ENCODE peak calls at places on chromosomes 3 and 15, in seven cellular contexts. R, M, W, L, Q, P and I are unnamed samples.

GRCh38 chr15:41564286-41564959 is 5.4 kb downstream of the TYRO3 start:
- DNase-seq in M (peak), Q (no peak), L (peak), P (no peak), R (peak), W (peak), I (no peak)

GRCh38 chr15:99029358-99029871 is 21.8 kb upstream of the PGPEP1L start:
- DNase-seq in Q (peak), R (peak), M (no peak), W (no peak), L (no peak), P (no peak), I (peak)

GRCh38 chr3:61637088-61638051 is 76.0 kb downstream of the PTPRG start:
- DNase-seq in Q (peak), R (peak), P (peak), W (no peak), L (peak), M (no peak), I (no peak)

GRCh38 chr3:17678116-17678741 is 64.2 kb downstream of the TBC1D5 start:
- DNase-seq in Q (peak), L (no peak), P (no peak), R (no peak), W (no peak), M (no peak), I (no peak)

GRCh38 chr15:101451192-101451799 is 38.2 kb downstream of the PCSK6 start:
- DNase-seq in R (peak), P (no peak), L (peak), Q (peak), W (no peak), M (no peak), I (no peak)

GRCh38 chr15:63238796-63239195 is 38.6 kb upstream of the APH1B start:
- DNase-seq in P (peak), R (no peak), L (no peak), Q (peak), W (no peak), M (no peak), I (peak)

GRCh38 chr3:42376397-42376798 is 34.0 kb downstream of the LYZL4 start:
- DNase-seq in M (no peak), R (peak), L (no peak), Q (peak), W (no peak), P (no peak), I (peak)

GRCh38 chr15:75606711-75607684 is 18.5 kb downstream of the SNUPN start:
- DNase-seq in P (no peak), R (no peak), M (no peak), Q (peak), W (no peak), L (no peak), I (no peak)

GRCh38 chr3:182325213-182325941 is 467.9 kb upstream of the ATP11B start:
- DNase-seq in W (no peak), L (no peak), M (no peak), Q (no peak), R (no peak), P (peak), I (peak)

GRCh38 chr3:187558990-187559389 is 111.2 kb downstream of the SST start:
- DNase-seq in R (no peak), Q (no peak), M (no peak), P (no peak), L (no peak), W (no peak), I (no peak)

GRCh38 chr3:43709022-43709421 is 18.3 kb downstream of the ABHD5 start:
- DNase-seq in P (no peak), L (no peak), Q (peak), W (no peak), M (no peak), R (no peak), I (peak)

GRCh38 chr15:52331490-52332240 is 36.1 kb upstream of the MYO5C start:
- DNase-seq in Q (peak), P (peak), W (peak), R (peak), L (peak), M (no peak), I (peak)
- TF ChIP-seq EZH2phosphoT487 in Q (no peak), P (no peak), W (no peak), R (no peak), L (no peak), M (no peak), I (no peak)

GRCh38 chr15:66233487-66234415 is 19.8 kb downstream of the MEGF11 start:
- DNase-seq in R (no peak), W (peak), L (no peak), Q (peak), P (no peak), M (peak), I (no peak)
- TF ChIP-seq EZH2phosphoT487 in R (no peak), W (no peak), L (no peak), Q (no peak), P (no peak), M (no peak), I (no peak)

DNA sequence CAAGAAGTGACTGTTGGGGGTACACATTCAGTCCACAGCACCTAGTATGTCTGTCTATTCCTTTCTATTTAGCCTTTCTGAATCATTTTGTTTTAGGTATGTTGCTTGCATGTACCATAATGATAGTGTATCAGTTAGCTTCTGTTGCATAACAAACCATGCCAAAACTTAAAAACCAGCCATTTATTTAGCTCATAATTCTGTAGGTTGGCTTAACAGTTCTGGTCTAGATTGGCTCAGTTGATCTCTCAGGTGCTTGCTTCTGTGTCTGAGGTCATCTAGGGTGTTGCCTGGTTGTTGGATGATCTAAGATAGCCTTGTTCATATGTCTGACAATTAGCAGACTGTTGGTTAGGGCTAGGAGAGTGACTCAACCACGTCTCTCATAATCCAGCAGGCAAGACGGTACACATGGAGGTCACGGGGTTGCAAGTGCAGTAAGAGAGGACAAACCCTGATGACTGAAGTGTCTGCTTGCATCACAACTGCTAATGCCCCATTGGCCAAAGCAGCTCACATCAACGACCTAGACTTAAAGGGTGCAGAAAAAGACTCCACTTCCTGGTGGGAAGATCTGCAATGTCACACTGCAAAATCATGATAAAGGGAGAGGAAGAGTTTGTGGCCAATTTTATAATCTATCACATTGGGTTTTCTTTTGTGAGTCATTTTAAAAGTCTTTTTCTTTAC is 6.8 kb upstream of the PDCD6IP start:
- DNase-seq in L (no peak), W (no peak), M (no peak), R (peak), P (no peak), Q (peak), I (peak)
- TF ChIP-seq EZH2phosphoT487 in L (no peak), W (no peak), M (no peak), R (no peak), P (no peak), Q (no peak), I (no peak)

DNA sequence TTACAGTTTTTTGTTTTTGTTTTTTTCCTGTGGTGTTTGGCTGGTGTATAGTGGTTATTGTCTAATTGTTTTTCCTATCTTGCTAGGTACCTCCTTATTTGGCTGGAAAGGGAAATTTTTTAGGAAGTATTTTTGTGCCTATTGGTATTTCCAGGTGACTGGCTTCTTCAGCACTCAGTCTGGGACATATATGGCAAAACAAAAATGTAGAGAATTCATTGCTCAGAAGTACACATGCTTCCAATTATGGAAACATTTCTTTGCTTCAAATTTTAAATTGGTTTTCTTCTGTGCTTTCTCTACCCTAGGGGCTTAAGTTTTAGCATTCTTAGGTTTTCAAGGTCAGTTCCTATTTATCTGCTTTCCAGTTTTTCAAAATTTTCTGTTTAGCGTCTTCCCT is 231.8 kb upstream of the DPPA4 start:
- DNase-seq in L (no peak), R (no peak), P (no peak), W (no peak), Q (no peak), M (no peak), I (no peak)
- TF ChIP-seq EZH2phosphoT487 in L (no peak), R (no peak), P (no peak), W (no peak), Q (no peak), M (no peak), I (no peak)

DNA sequence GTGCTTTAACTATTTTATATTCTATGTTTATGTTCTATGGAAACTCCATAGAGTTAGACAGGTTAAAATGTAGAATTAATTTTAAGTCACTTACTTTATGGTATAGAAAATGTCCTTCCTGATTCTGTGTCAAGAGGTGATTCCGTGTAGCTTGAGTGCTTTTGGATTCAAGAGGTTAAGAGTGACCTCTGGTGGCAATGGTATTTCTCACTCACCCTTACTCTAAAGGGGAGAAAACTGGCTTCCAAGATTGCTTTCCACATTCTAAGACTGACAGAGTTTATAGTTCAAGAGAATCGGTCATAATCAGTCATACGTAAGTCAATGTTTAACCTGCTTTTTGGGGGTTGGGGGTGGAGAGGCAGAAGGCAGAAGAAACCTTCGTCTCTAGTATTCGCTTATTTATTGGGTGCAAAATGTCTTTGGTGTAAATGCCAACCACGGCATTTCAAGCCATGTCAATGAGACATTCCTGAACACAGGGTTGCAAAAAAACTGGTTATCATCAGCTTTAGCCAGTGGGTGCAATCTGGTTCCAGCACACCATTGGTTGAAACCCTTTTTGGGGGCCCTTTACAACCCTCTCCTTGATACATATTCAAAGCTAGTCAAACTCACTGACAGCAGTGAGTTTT is 92.0 kb upstream of the VGLL3 start:
- DNase-seq in Q (peak), M (peak), W (peak), L (peak), R (peak), P (peak), I (peak)
- TF ChIP-seq EZH2phosphoT487 in Q (no peak), M (no peak), W (no peak), L (no peak), R (no peak), P (no peak), I (no peak)

GRCh38 chr3:19457449-19457848 is 309.1 kb downstream of the KCNH8 start:
- DNase-seq in P (no peak), L (no peak), Q (no peak), W (no peak), M (no peak), R (no peak), I (no peak)
- TF ChIP-seq EZH2phosphoT487 in P (no peak), L (no peak), Q (no peak), W (no peak), M (no peak), R (no peak), I (no peak)

GRCh38 chr15:51497806-51498205 is 124.8 kb downstream of the DMXL2 start:
- DNase-seq in R (no peak), W (no peak), L (no peak), M (no peak), P (no peak), Q (no peak), I (peak)
- TF ChIP-seq EZH2phosphoT487 in R (no peak), W (no peak), L (no peak), M (no peak), P (no peak), Q (no peak), I (no peak)

GRCh38 chr15:87369269-87369668 is 887.3 kb downstream of the NTRK3 start:
- DNase-seq in P (no peak), M (no peak), R (no peak), Q (peak), L (no peak), W (no peak), I (peak)

GRCh38 chr15:87368511-87368910 is 888.0 kb downstream of the NTRK3 start:
- DNase-seq in W (no peak), L (no peak), M (no peak), P (no peak), Q (peak), R (no peak), I (peak)

GRCh38 chr15:87362531-87362930 is 894.0 kb downstream of the NTRK3 start:
- DNase-seq in L (no peak), Q (peak), W (no peak), R (no peak), P (no peak), M (no peak), I (peak)

GRCh38 chr15:87365221-87365620 is 891.3 kb downstream of the NTRK3 start:
- DNase-seq in W (no peak), P (no peak), Q (peak), L (no peak), M (no peak), R (no peak), I (peak)
- TF ChIP-seq EZH2phosphoT487 in W (no peak), P (no peak), Q (no peak), L (no peak), M (no peak), R (no peak), I (no peak)